ENCODE peak calls at places on chromosomes 11 and 22, in four cellular contexts. B is HepG2, I is K562, N is GM12878. R is an unnamed sample.

GRCh38 chr22:49077586-49077985 is 750.1 kb downstream of the BRD1 start:
- DNase-seq in B (no peak), I (no peak), N (no peak), R (no peak)

GRCh38 chr11:65743928-65744698 is 23.5 kb upstream of the RNASEH2C start:
- DNase-seq in B (peak; percentile 82), I (peak; percentile 67), N (no peak), R (peak; percentile 49)

GRCh38 chr11:6077723-6078122 is 29.8 kb upstream of the OR56B4 start:
- DNase-seq in B (no peak), I (peak; percentile 1), N (no peak), R (no peak)

GRCh38 chr11:104122008-104122635 is 41.8 kb downstream of the PDGFD start:
- DNase-seq in B (no peak), I (no peak), N (no peak), R (no peak)

GRCh38 chr11:26331911-26332571 is at the start of gene ANO3:
- DNase-seq in B (peak; percentile 67), I (peak; percentile 56), N (no peak), R (peak; percentile 74)

GRCh38 chr11:27582686-27583085 is 76.1 kb upstream of the LIN7C start:
- DNase-seq in B (no peak), I (no peak), N (no peak), R (no peak)

GRCh38 chr22:30195245-30196140 is 51.1 kb downstream of the LIF start:
- DNase-seq in B (peak; percentile 40), I (peak; percentile 47), N (no peak), R (no peak)

GRCh38 chr11:83159901-83160865 is 3.3 kb downstream of the PCF11 start:
- DNase-seq in B (no peak), I (no peak), N (no peak), R (no peak)

GRCh38 chr22:21937041-21937820 is 15.4 kb downstream of the PPM1F start:
- DNase-seq in B (no peak), I (no peak), N (no peak), R (no peak)

GRCh38 chr22:29385748-29386147 is 2.6 kb downstream of the AP1B1 start:
- DNase-seq in B (no peak), I (no peak), N (peak; percentile 64), R (no peak)

GRCh38 chr11:35796542-35796941 is 134.0 kb downstream of the TRIM44 start:
- DNase-seq in B (no peak), I (no peak), N (no peak), R (peak; percentile 7)

GRCh38 chr11:91299980-91300379 is 924.6 kb upstream of the FAT3 start:
- DNase-seq in B (no peak), I (no peak), N (peak; percentile 19), R (no peak)

GRCh38 chr11:7575841-7576451 is 62.1 kb downstream of the PPFIBP2 start:
- DNase-seq in B (peak; percentile 26), I (no peak), N (no peak), R (peak; percentile 56)

GRCh38 chr11:45156731-45157130 is 10.3 kb downstream of the PRDM11 start:
- DNase-seq in B (no peak), I (no peak), N (no peak), R (no peak)

GRCh38 chr11:45158210-45158644 is 11.8 kb downstream of the PRDM11 start:
- DNase-seq in B (peak; percentile 35), I (no peak), N (no peak), R (no peak)

GRCh38 chr11:45156201-45156600 is 9.8 kb downstream of the PRDM11 start:
- DNase-seq in B (no peak), I (no peak), N (no peak), R (no peak)

GRCh38 chr11:45158891-45159605 is 12.6 kb downstream of the PRDM11 start:
- DNase-seq in B (no peak), I (no peak), N (no peak), R (no peak)

DNA sequence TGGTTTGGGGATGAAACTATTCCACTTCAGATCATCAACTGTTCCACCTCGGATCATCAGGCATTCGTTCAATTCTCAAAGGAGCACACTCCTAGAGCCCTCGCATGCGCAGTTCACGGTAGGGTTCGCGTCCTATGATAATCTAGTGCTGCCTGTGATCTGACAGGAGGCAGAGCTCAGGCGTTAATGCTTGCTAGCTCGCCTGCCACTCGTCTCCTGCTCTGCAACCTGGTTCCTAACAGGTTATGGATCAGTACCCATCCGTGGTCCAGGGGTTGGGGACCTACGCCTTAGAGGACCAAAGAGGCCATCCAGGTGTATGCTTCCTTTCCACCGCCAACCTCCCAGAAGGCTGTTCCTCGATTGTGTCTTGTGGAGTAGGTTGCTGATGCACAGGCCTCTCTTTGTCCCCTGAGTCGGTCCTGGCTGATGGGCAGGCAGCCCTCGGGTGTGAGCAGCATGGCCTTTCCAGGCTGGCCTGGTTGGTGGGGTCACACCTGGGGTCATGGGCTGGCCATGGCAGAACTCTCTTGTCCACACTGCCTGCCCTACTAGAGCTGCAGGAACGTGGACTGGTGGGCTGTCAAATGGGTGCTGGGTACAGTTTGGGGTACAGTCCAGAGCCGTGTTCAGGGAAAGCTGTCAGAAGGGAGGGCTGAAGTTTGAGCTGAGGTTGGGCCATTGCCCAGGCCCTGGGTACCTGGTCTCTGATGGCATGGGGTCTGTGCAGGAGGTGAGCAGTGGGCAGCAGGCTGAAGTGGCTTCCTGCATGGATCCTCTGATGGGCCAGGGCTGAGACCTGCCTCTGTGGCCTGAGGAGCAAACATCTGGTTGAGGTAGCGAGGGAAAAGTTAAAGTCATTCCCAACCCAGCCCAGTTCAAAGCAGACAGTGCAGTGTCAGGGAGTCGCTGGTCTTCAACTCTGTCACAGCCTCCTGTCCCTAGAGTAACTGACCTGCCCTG is 11.1 kb downstream of the PRDM11 start:
- DNase-seq in B (no peak), I (no peak), N (no peak), R (no peak)
- TF ChIP-seq USF2 in B (no peak), I (no peak), N (no peak), R (no peak)

DNA sequence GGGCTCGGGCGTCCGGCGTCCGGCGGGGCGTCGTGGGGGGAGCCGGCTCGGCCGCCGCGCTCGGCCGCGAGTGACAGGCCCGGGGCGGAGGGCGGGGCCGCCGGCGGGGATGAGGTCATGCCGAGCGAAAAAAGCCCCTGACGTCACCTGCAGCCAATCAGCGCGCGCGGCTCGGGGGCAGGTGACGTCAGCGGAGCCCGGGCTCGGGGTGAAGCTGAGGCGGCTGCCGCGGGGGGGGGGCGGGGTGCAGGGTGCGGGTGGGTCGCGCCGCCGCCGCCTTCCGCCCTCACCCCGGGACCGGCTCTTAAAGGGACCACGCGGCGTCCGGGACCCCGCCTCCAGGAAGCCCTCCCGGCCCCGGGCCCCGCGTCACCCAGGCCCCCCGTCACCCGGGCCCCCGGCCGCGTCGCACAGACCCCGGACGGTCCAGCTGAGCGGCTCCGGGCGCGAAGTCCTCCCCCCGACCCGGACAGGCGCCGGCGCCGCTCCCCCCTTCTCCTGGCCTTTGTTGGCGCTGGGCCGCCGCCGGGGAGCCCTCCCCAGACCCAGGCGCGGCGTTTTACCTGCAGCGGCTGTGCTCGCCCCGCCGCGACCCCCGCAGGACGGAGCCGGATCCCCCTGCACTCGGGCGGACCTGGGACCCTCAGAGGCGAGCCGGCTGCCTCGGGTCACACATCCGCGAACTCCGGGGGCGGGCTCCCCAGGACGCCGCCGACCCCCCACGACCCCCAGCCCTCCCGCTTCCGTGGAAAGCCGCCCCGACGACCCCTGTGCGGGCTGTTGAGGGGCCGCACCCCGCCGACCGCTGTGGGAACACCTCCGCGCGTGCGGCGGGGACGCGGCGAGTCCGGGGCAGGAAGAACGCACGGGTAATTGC is at the start of gene DUSP8:
- DNase-seq in B (peak; percentile 46), I (peak; percentile 93), N (no peak), R (peak; percentile 90)
- TF ChIP-seq POLR2A in B (no peak), I (no peak), N (peak; percentile 29), R (no peak)

GRCh38 chr11:60766547-60766946 is 9.9 kb downstream of the MS4A15 start:
- DNase-seq in B (no peak), I (no peak), N (no peak), R (no peak)

GRCh38 chr11:60767388-60767811 is 10.7 kb downstream of the MS4A15 start:
- DNase-seq in B (no peak), I (peak; percentile 66), N (no peak), R (peak; percentile 33)

GRCh38 chr11:60764879-60765278 is 8.2 kb downstream of the MS4A15 start:
- DNase-seq in B (no peak), I (no peak), N (peak; percentile 84), R (no peak)

GRCh38 chr11:60763692-60764369 is 7.2 kb downstream of the MS4A15 start:
- DNase-seq in B (no peak), I (no peak), N (peak; percentile 69), R (no peak)

GRCh38 chr11:60765355-60765754 is 8.7 kb downstream of the MS4A15 start:
- DNase-seq in B (no peak), I (no peak), N (peak; percentile 41), R (no peak)
- TF ChIP-seq USF2 in B (no peak), I (no peak), N (no peak), R (no peak)

GRCh38 chr11:11976476-11977187 is 31.8 kb downstream of the DKK3 start:
- DNase-seq in B (no peak), I (no peak), N (no peak), R (peak; percentile 27)
- TF ChIP-seq POLR2A in B (no peak), I (no peak), N (no peak), R (no peak)

GRCh38 chr22:42180349-42180842 is 49.8 kb upstream of the CYP2D6 start:
- DNase-seq in B (no peak), I (peak; percentile 77), N (no peak), R (no peak)

GRCh38 chr22:42176271-42176670 is 45.7 kb upstream of the CYP2D6 start:
- DNase-seq in B (no peak), I (no peak), N (no peak), R (no peak)

GRCh38 chr22:42177891-42178336 is 47.3 kb upstream of the CYP2D6 start:
- DNase-seq in B (no peak), I (no peak), N (no peak), R (no peak)

GRCh38 chr22:42179616-42180015 is 49.0 kb upstream of the CYP2D6 start:
- DNase-seq in B (no peak), I (no peak), N (no peak), R (no peak)

GRCh38 chr22:42178910-42179495 is 48.4 kb upstream of the CYP2D6 start:
- DNase-seq in B (no peak), I (no peak), N (no peak), R (no peak)
- TF ChIP-seq USF2 in B (no peak), I (no peak), N (no peak), R (no peak)

DNA sequence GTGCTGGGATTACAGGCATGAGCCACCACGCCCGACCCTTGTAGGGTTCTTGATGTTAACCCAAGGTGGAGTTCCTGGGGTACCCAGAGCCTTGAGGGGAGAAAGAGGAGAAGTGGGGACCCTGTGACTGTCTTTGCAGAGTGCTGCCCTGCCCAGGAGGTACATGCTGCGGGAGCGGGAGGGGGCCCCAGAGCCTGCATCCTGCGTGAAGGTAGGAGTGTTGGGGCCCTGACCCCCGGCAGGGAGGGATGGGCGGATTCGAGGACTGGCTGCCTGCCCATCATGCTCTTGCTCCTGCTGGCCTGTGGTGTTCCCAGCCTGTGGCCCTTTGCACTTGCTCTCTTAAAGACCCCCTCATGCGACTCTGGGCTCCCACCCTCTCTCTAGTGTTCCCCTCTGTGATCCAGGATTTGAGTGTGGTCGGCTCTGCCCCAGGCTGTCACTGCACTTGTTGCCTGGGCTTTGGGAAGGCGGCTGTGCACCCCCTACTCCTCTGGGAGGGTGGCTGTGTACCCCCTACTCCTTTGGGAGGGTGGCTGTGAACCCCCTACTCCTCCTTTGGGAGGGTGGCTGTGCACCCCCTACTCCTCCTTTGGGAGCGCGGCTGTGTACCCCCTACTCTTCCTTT is 4.5 kb downstream of the SCO2 start:
- DNase-seq in B (no peak), I (no peak), N (no peak), R (no peak)
- TF ChIP-seq POLR2A in B (no peak), I (no peak), N (no peak), R (no peak)

GRCh38 chr22:28316014-28316413 is 363.6 kb downstream of the TTC28 start:
- DNase-seq in B (peak; percentile 21), I (peak; percentile 64), N (no peak), R (no peak)
- TF ChIP-seq USF2 in B (no peak), I (no peak), N (no peak), R (no peak)